ENCODE peak calls at places on chromosomes 11 and 22, in five cellular contexts. E, J, W, S and P are unnamed samples.
A peak's percentile ranks its signal among the peaks of the same experiment; 100 is the strongest.

GRCh38 chr11:32310218-32310601 is 125.1 kb downstream of the WT1 start:
- DNase-seq in J (peak; percentile 24), W (no peak), E (no peak), S (no peak), P (no peak)

GRCh38 chr11:18383388-18384156 is 10.8 kb upstream of the LDHA start:
- DNase-seq in E (peak; percentile 91), W (peak; percentile 98), S (peak; percentile 84), J (peak; percentile 99), P (peak; percentile 28)

GRCh38 chr22:33757443-33758124 is 162.7 kb downstream of the LARGE1 start:
- DNase-seq in J (no peak), S (no peak), W (no peak), E (peak; percentile 12), P (no peak)

GRCh38 chr11:93303689-93304088 is 26.9 kb upstream of the DEUP1 start:
- DNase-seq in W (no peak), J (no peak), S (no peak), E (no peak), P (no peak)

GRCh38 chr11:121814962-121815361 is 301.1 kb downstream of the BLID start:
- DNase-seq in E (no peak), S (peak; percentile 10), W (no peak), J (no peak), P (no peak)

GRCh38 chr11:68667511-68668253 is 16.7 kb upstream of the GAL start:
- DNase-seq in J (no peak), W (no peak), E (no peak), S (no peak), P (no peak)

GRCh38 chr11:113521737-113522517 is 46.7 kb upstream of the DRD2 start:
- DNase-seq in W (no peak), E (no peak), S (no peak), J (no peak), P (no peak)

GRCh38 chr11:31173926-31174680 is 195.4 kb downstream of the DCDC1 start:
- DNase-seq in S (no peak), J (no peak), W (no peak), E (no peak), P (no peak)

GRCh38 chr11:115338476-115338875 is 165.7 kb downstream of the CADM1 start:
- DNase-seq in E (no peak), S (no peak), W (no peak), J (peak; percentile 19), P (no peak)

GRCh38 chr11:114308689-114309089 is 12.5 kb downstream of the NNMT start:
- DNase-seq in J (peak; percentile 78), S (no peak), E (no peak), W (no peak), P (no peak)

GRCh38 chr11:71301046-71301857 is 48.9 kb upstream of the SHANK2 start:
- DNase-seq in S (no peak), E (no peak), W (no peak), J (no peak), P (no peak)

GRCh38 chr22:40182231-40182835 is 4.6 kb downstream of the TNRC6B start:
- DNase-seq in E (no peak), W (no peak), S (no peak), J (no peak), P (no peak)

GRCh38 chr11:12159351-12160099 is 49.1 kb downstream of the MICAL2 start:
- DNase-seq in E (no peak), W (no peak), J (peak; percentile 97), S (no peak), P (no peak)

DNA sequence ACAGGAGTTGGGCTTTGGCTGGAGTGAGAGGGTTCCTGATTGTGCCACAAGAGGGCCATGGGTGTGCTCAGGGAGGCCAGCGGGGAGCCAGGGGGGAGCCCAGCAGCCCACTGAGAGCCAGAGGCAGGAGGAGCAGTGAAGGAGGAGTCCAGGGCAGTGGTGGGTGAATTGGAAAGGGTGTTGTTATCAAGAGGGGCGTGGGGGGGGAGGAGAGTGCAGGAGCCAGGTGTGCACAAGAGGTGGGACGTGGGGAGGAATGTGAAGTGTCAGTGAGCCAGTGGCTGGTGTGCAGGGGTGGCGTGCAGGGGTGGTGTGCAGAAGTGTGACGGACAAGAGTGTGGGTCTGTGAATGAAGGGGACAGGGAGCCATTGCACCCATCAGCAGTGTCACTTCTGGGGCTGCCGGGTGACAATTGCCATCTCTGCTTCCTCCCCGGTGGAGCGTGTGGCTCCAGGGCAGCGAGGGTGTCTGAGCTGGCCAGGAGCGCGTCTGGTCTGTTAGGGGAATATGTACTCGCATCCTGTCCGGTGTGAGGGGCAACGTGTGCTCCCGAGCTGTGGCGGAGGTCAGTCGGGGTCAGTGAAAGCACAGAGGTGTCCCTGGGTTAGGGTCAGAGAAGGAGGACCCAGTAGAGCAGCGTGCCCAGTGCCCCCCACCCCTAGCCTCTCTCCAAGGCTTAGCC is 1.7 kb downstream of the CLCF1 start:
- DNase-seq in W (no peak), E (peak; percentile 34), J (peak; percentile 51), S (no peak), P (no peak)
- H3K4me3 ChIP-seq in W (peak overlapping the region; percentile 79), E (peak overlapping the region; percentile 54), J (peak overlapping the region; percentile 65), S (peak overlapping the region; percentile 83), P (no peak overlapping the region)

DNA sequence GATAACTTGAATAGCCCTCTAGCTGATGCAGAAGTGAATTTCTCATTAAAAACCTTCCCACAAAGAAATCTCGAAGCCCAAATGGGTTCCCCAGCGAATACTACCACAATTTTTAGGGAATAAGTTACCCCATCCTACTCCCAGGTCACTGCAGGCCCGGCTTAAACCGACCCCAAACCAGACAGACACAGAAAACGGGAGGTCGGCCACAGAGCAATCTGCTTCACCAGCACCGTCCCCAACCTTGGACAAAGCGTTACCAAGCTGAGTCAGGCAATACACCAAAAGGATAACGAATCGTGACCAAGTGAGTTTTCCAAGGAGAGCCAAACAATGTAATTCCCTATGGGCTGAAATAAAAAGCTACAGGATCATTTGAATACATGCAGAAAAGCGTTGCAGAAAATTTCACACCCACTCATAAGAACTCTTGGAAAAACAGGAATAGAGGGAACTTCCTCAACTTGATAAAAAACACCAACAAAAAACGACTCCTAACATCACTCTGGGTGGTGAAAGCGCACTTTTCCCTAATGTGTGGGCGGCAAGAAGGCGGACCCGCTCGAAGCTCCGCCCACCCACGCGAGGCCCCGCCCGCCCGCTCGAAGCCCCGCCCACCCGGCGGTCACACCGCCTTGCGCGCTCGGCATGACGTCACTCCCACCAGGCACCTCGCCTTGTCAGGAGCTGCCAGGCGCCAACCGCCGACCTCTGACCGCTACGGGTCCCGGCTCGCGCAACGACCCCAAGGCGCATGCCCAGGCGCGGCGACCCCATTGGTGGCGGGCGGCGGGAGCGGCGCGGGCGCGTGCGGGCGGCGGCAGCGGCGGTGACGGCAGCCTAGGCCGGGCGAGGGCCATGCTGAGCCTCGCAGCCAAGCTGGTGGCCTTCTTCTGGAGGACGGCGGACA is at the start of gene MOV10L1:
- DNase-seq in J (no peak), E (no peak), W (no peak), S (no peak), P (no peak)
- H3K4me3 ChIP-seq in J (no peak within 1 kb of the TSS), E (no peak within 1 kb of the TSS), W (no peak within 1 kb of the TSS), S (no peak within 1 kb of the TSS), P (no peak within 1 kb of the TSS)

GRCh38 chr22:29700949-29701927 is 18.6 kb upstream of the CABP7 start:
- DNase-seq in E (peak; percentile 37), S (peak; percentile 51), W (peak; percentile 31), J (peak; percentile 18), P (no peak)

GRCh38 chr22:29700206-29700948 is 19.4 kb upstream of the CABP7 start:
- DNase-seq in J (no peak), S (no peak), E (no peak), W (no peak), P (no peak)

GRCh38 chr22:29703595-29704195 is 16.1 kb upstream of the CABP7 start:
- DNase-seq in E (no peak), W (no peak), J (no peak), S (no peak), P (no peak)

GRCh38 chr22:29702931-29703594 is 16.7 kb upstream of the CABP7 start:
- DNase-seq in S (no peak), J (no peak), E (no peak), W (no peak), P (no peak)

GRCh38 chr22:29702025-29702930 is 17.5 kb upstream of the CABP7 start:
- DNase-seq in J (no peak), W (no peak), S (no peak), E (no peak), P (peak; percentile 63)
- H3K4me3 ChIP-seq in J (no peak overlapping the region), W (no peak overlapping the region), S (no peak overlapping the region), E (peak overlapping the region; percentile 15), P (no peak overlapping the region)

DNA sequence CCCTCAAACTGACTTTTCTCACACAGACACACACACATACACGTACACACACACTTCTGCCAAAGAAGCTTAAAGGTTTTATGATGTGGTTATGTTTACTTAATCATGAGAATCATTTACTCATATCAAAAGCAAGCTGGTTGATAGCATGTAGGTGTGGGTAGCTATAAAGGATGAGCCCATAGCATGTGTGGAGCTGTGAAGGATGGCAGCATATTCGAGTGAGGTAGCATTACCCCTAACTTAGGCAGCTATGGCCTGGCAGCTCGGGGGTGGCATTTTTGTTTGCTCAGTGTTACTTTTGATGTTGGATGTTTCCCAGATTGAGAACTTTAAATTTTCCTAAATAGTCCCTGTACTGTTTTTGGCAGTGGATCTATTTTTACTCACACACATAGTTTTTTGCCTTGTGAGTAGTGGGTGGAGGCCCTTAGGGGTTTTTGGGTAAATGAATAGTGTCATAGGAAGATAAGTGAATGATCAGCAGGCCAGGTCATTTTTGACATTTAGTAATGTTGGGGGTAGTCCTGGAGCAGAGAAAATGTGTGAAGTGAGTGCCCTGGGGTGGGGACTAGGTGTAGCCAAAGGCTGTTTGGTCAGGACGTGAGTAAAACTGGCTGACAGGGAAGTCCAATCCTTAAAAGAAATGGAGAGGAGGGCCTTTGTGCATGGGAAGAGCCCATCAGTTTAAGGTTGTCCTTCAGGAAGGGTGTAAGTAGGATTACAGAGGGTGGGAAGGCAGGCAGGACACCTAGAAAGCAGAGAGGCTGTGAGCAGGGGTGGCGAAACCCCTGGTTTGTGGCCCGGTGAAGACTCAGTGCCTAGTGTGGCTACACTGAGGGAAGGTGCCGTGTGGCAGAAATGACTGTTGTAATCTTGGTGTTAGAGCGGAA is 7.1 kb downstream of the YWHAH start:
- DNase-seq in W (no peak), E (no peak), S (no peak), J (no peak), P (no peak)
- H3K4me3 ChIP-seq in W (no peak overlapping the region), E (no peak overlapping the region), S (no peak overlapping the region), J (no peak overlapping the region), P (no peak overlapping the region)

DNA sequence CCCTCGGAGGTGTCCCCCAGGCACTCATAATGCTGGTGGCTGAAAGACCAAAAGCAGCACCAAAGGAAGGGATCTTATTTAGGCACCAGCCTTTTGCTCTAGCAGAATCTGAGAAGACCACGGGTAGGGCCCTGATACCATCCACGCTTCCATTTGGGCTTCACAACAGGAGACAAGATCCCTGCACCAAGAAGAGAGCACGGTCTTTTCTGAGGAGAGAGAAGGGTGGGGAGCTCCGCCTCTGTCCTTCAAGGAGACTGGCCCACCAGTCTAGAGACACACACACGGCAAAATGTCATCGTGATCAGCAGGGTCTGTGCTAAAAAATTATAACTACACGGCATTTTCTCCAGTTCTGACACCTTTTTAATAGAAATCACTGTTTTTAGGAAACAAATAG is 9.8 kb downstream of the LARGE2 start:
- DNase-seq in J (no peak), E (no peak), S (no peak), W (no peak), P (no peak)
- H3K4me3 ChIP-seq in J (no peak overlapping the region), E (no peak overlapping the region), S (no peak overlapping the region), W (no peak overlapping the region), P (no peak overlapping the region)